ENCODE peak calls at places on chromosomes 6 and 20, in eight cellular contexts. W, J, B, A, E, M, V and X are unnamed samples. For H3K36me3, the result is how much of the 10 kb centered on the place peaks cover.

GRCh38 chr20:34637245-34638185 is 39.4 kb downstream of the PIGU start:
- DNase-seq in J (no peak), V (no peak), A (no peak), B (peak), W (no peak), M (no peak), E (no peak), X (no peak)

GRCh38 chr6:134676307-134677281 is 273.3 kb downstream of the ALDH8A1 start:
- DNase-seq in B (no peak), W (peak), M (no peak), E (no peak), J (no peak), V (peak), A (no peak), X (no peak)

GRCh38 chr20:48716086-48716485 is 111.7 kb downstream of the PREX1 start:
- DNase-seq in B (no peak), A (no peak), J (no peak), W (no peak), M (peak), V (no peak), E (no peak), X (peak)

GRCh38 chr20:34904202-34904621 is 27.8 kb downstream of the ACSS2 start:
- DNase-seq in A (no peak), W (no peak), B (no peak), V (no peak), M (no peak), E (no peak), J (no peak), X (no peak)

GRCh38 chr6:140960566-140960965 is 1172.2 kb upstream of the GJE1 start:
- DNase-seq in V (no peak), E (no peak), B (no peak), W (no peak), M (no peak), A (no peak), J (no peak), X (no peak)

GRCh38 chr6:35400901-35401311 is 51.2 kb upstream of the FANCE start:
- DNase-seq in V (peak), B (no peak), J (no peak), A (no peak), W (no peak), M (no peak), E (peak), X (no peak)

GRCh38 chr20:61099786-61100185 is 152.3 kb upstream of the CDH4 start:
- DNase-seq in M (no peak), J (no peak), A (no peak), E (no peak), B (no peak), V (no peak), W (no peak), X (no peak)

GRCh38 chr6:6825986-6826901 is 237.7 kb downstream of the LY86 start:
- DNase-seq in A (no peak), B (peak), W (peak), V (no peak), J (no peak), M (no peak), E (peak), X (no peak)

GRCh38 chr6:135637701-135638100 is 140.2 kb upstream of the AHI1 start:
- DNase-seq in J (no peak), B (no peak), W (no peak), E (no peak), M (no peak), A (no peak), V (no peak), X (no peak)

GRCh38 chr6:108117427-108118358 is 43.2 kb upstream of the OSTM1 start:
- DNase-seq in V (peak), E (peak), J (no peak), M (no peak), B (no peak), W (no peak), A (no peak), X (no peak)

GRCh38 chr6:35919085-35919826 is 1.6 kb downstream of the SRPK1 start:
- DNase-seq in E (no peak), B (no peak), W (no peak), M (peak), V (peak), A (no peak), J (no peak), X (no peak)

GRCh38 chr6:104603108-104603745 is 256.5 kb downstream of the HACE1 start:
- DNase-seq in M (no peak), W (no peak), J (no peak), E (no peak), B (no peak), A (no peak), V (no peak), X (no peak)

GRCh38 chr6:52139985-52140680 is 46.0 kb upstream of the IL17A start:
- DNase-seq in A (no peak), B (no peak), J (no peak), W (no peak), E (no peak), V (no peak), M (no peak), X (no peak)

GRCh38 chr20:49888341-49889244 is 26.7 kb downstream of the SPATA2 start:
- DNase-seq in B (no peak), W (peak), M (peak), J (no peak), V (peak), A (peak), E (peak), X (peak)

GRCh38 chr6:138948780-138949179 is 39.3 kb downstream of the REPS1 start:
- DNase-seq in B (no peak), V (no peak), E (no peak), A (no peak), J (no peak), W (no peak), M (no peak), X (no peak)

GRCh38 chr6:27503436-27504030 is 30.6 kb upstream of the ZNF184 start:
- DNase-seq in E (peak), M (peak), V (peak), A (peak), W (peak), J (no peak), B (peak), X (peak)

GRCh38 chr20:61127311-61128044 is 124.6 kb upstream of the CDH4 start:
- DNase-seq in E (no peak), V (no peak), W (no peak), J (no peak), M (no peak), A (no peak), B (no peak), X (no peak)

GRCh38 chr6:166078294-166078693 is 89.4 kb downstream of the TBXT start:
- DNase-seq in M (no peak), B (no peak), J (no peak), V (no peak), E (no peak), A (no peak), W (no peak), X (no peak)

GRCh38 chr20:24163501-24163900 is 174.9 kb upstream of the GGTLC1 start:
- DNase-seq in E (no peak), M (no peak), A (no peak), V (no peak), B (no peak), J (no peak), W (no peak), X (no peak)

GRCh38 chr6:30895343-30895742 is 11.0 kb downstream of the DDR1 start:
- DNase-seq in B (no peak), W (no peak), J (no peak), E (no peak), V (no peak), M (no peak), A (no peak), X (no peak)

GRCh38 chr20:1761116-1761515 is 103.5 kb upstream of the SIRPG start:
- DNase-seq in M (no peak), A (no peak), V (no peak), J (no peak), W (no peak), B (no peak), E (peak), X (no peak)

GRCh38 chr6:19999319-20000191 is 162.4 kb downstream of the ID4 start:
- DNase-seq in J (no peak), W (no peak), B (no peak), A (no peak), M (no peak), V (no peak), E (no peak), X (no peak)

GRCh38 chr6:35173068-35174042 is 32.2 kb upstream of the TCP11 start:
- DNase-seq in E (no peak), V (no peak), M (no peak), B (no peak), A (no peak), W (no peak), J (no peak), X (peak)

GRCh38 chr20:33209789-33210188 is 7.4 kb upstream of the BPIFA3 start:
- DNase-seq in E (peak), A (peak), V (peak), J (no peak), W (peak), M (peak), B (peak), X (no peak)

GRCh38 chr20:51800132-51800721 is 2.1 kb downstream of the SALL4 start:
- DNase-seq in A (peak), J (no peak), V (peak), M (peak), E (peak), W (peak), B (no peak), X (peak)

GRCh38 chr20:46557231-46557956 is 6.9 kb upstream of the OCSTAMP start:
- DNase-seq in A (peak), J (no peak), W (no peak), M (no peak), E (no peak), V (no peak), B (no peak), X (no peak)

GRCh38 chr20:58854638-58855471 is 2.3 kb downstream of the GNAS start:
- DNase-seq in A (no peak), W (no peak), M (no peak), B (no peak), E (no peak), J (no peak), V (no peak), X (no peak)

GRCh38 chr6:30238178-30238795 is 25.1 kb upstream of the TRIM26 start:
- DNase-seq in V (peak), M (peak), B (no peak), W (no peak), E (no peak), A (no peak), J (no peak), X (no peak)

GRCh38 chr20:53847118-53847842 is 223.1 kb downstream of the BCAS1 start:
- DNase-seq in V (no peak), B (no peak), W (no peak), A (no peak), J (no peak), E (no peak), M (peak), X (no peak)

GRCh38 chr6:169810066-169810989 is 58.9 kb downstream of the ERMARD start:
- DNase-seq in B (no peak), E (no peak), A (no peak), M (no peak), J (no peak), W (peak), V (peak), X (no peak)

GRCh38 chr6:152368761-152369624 is 268.2 kb downstream of the SYNE1 start:
- DNase-seq in V (no peak), J (no peak), B (peak), A (no peak), E (no peak), W (peak), M (no peak), X (no peak)

GRCh38 chr6:5905431-5906339 is 101.0 kb downstream of the NRN1 start:
- DNase-seq in B (peak), A (no peak), V (peak), W (peak), E (peak), J (no peak), M (no peak), X (no peak)

GRCh38 chr6:127096167-127096566 is 22.3 kb upstream of the RSPO3 start:
- DNase-seq in J (no peak), M (no peak), W (no peak), E (no peak), A (no peak), B (no peak), V (no peak), X (no peak)

DNA sequence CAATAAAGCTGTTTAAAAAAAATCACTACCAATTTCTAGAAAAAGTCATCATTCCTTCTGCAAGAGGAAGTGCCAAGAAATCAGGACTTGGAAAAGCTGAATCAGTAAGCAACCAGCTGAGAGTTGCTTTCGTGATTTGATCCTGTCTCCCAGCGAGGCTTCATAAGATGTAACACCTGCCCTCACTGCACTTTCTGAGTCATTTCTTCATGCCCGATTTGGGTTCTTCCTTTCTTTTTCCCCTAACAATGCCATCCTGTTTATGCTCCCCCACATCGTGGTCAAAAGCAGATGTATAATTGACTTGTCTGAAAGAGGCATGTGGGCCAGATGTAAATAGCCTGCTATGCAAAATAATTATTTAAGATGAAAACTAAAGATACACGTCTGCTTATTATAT is 52.1 kb downstream of the RIPOR2 start:
- DNase-seq in B (no peak), A (no peak), J (no peak), M (no peak), W (no peak), E (no peak), V (no peak), X (no peak)
- H3K36me3 ChIP-seq in B (under half), A (under half), J (under half), M (under half), W (under half), E (under half), V (under half), X (under half)

GRCh38 chr6:137415834-137416190 is 78.4 kb downstream of the OLIG3 start:
- DNase-seq in J (no peak), V (no peak), B (no peak), E (no peak), A (no peak), W (no peak), M (no peak), X (no peak)
- H3K36me3 ChIP-seq in J (under half), V (under half), B (under half), E (under half), A (under half), W (under half), M (under half), X (under half)

GRCh38 chr6:144481527-144481926 is 196.4 kb downstream of the UTRN start:
- DNase-seq in J (no peak), W (no peak), A (no peak), E (no peak), M (no peak), V (no peak), B (no peak), X (no peak)

GRCh38 chr6:144478487-144478886 is 193.4 kb downstream of the UTRN start:
- DNase-seq in B (peak), A (peak), V (no peak), E (no peak), W (no peak), M (no peak), J (no peak), X (no peak)

GRCh38 chr6:144477841-144478240 is 192.7 kb downstream of the UTRN start:
- DNase-seq in E (no peak), V (no peak), M (no peak), J (no peak), W (no peak), A (no peak), B (no peak), X (no peak)

GRCh38 chr6:144480518-144480917 is 195.4 kb downstream of the UTRN start:
- DNase-seq in E (no peak), V (no peak), J (no peak), B (no peak), W (no peak), M (no peak), A (no peak), X (no peak)

GRCh38 chr6:144479991-144480390 is 194.9 kb downstream of the UTRN start:
- DNase-seq in W (no peak), B (no peak), V (no peak), J (no peak), M (no peak), A (no peak), E (no peak), X (no peak)
- H3K36me3 ChIP-seq in W (under half), B (under half), V (under half), J (half or more), M (under half), A (under half), E (under half), X (under half)

DNA sequence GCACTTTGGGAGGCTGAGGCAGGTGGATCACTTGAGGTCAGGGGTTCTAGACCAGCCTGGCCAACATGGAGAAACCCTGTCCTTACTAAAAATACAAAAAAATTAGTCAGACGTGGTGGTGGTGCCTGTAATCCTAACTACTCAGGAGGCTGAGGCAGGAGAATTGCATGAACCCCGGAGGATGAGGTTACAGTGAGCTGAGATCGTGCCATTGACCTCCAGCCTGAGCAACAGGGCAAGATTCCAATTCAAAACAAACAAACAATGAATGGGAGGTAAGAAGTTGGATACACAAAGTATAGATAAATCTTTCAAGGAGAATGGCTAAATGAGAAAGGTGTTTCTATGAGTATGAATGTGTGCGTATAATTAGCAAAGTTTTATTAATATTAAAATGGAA is 75.3 kb downstream of the REV3L start:
- DNase-seq in V (no peak), E (no peak), J (no peak), B (no peak), M (no peak), A (no peak), W (no peak), X (no peak)
- H3K36me3 ChIP-seq in V (under half), E (under half), J (half or more), B (under half), M (under half), A (under half), W (under half), X (under half)

GRCh38 chr20:41124451-41125094 is 12.8 kb upstream of the PLCG1 start:
- DNase-seq in A (no peak), B (no peak), V (peak), E (no peak), J (no peak), M (no peak), W (peak), X (no peak)

GRCh38 chr20:41125530-41126457 is 11.5 kb upstream of the PLCG1 start:
- DNase-seq in V (no peak), W (no peak), E (no peak), J (no peak), A (no peak), B (no peak), M (no peak), X (no peak)

GRCh38 chr20:41123636-41124035 is 13.7 kb upstream of the PLCG1 start:
- DNase-seq in M (no peak), W (no peak), A (no peak), B (no peak), J (no peak), E (no peak), V (no peak), X (no peak)

GRCh38 chr20:41131594-41132387 is 5.6 kb upstream of the PLCG1 start:
- DNase-seq in V (no peak), B (no peak), E (no peak), J (no peak), W (no peak), M (no peak), A (no peak), X (no peak)

DNA sequence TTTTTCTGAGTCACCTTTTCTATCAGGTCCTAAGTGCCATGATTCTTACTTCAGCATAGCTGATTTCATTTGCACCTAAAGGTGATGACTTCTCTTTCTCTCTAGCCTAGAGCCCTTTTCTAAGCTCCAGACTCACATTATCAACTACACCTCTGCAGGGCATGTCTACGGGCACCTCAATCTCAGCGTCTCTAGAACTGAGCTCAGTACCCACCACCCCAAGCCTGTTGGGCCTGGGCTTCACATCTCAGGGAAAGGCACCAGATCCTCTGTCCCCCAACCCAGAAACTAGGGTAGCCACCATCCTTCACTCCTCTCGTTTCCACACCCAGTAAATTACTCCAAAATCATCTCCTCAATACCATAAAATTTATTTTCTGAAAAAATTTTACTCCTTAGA is 10.6 kb upstream of the PLCG1 start:
- DNase-seq in E (no peak), B (no peak), J (no peak), M (no peak), V (no peak), A (no peak), W (no peak), X (no peak)
- H3K36me3 ChIP-seq in E (under half), B (under half), J (half or more), M (under half), V (under half), A (under half), W (under half), X (under half)